ENCODE peak calls at places on chromosomes 7 and 10, in eight cellular contexts. K is AG04450, Z is cardiac muscle cell, F is GM23338, E is mammary epithelial cell, D is GM12864, X is fibroblast of lung, J is A549. R is an unnamed sample.

GRCh38 chr7:17680026-17680425 is 260.3 kb downstream of the SNX13 start:
- DNase-seq in K (peak), Z (peak), F (peak), E (peak), D (no peak), X (peak), J (peak), R (no peak)

GRCh38 chr7:82416402-82416801 is 27.2 kb downstream of the CACNA2D1 start:
- DNase-seq in K (no peak), Z (no peak), F (no peak), E (no peak), D (no peak), X (no peak), J (no peak), R (no peak)

GRCh38 chr10:14185501-14186045 is 145.2 kb downstream of the FRMD4A start:
- DNase-seq in K (peak), Z (peak), F (peak), E (peak), D (peak), X (peak), J (no peak), R (peak)

GRCh38 chr10:31683682-31684081 is 244.9 kb downstream of the ARHGAP12 start:
- DNase-seq in K (no peak), Z (no peak), F (peak), E (no peak), D (no peak), X (no peak), J (no peak), R (no peak)

GRCh38 chr7:105831824-105832535 is 44.4 kb downstream of the ATXN7L1 start:
- DNase-seq in K (no peak), Z (no peak), F (no peak), E (no peak), D (no peak), X (peak), J (no peak), R (no peak)

GRCh38 chr10:86648706-86649426 is 5.5 kb upstream of the OPN4 start:
- DNase-seq in K (peak), Z (peak), F (no peak), E (peak), D (no peak), X (peak), J (peak), R (no peak)

GRCh38 chr10:128539784-128540759 is 413.8 kb upstream of the MKI67 start:
- DNase-seq in K (no peak), Z (peak), F (peak), E (no peak), D (no peak), X (no peak), J (no peak), R (peak)

GRCh38 chr7:50644586-50644985 is 79.4 kb upstream of the DDC start:
- DNase-seq in K (no peak), Z (no peak), F (no peak), E (no peak), D (no peak), X (no peak), J (no peak), R (no peak)

GRCh38 chr7:15854841-15855576 is 168.5 kb upstream of the MEOX2 start:
- DNase-seq in K (no peak), Z (peak), F (no peak), E (no peak), D (no peak), X (no peak), J (no peak), R (no peak)

GRCh38 chr10:124448696-124449169 is 1.1 kb downstream of the NKX1-2 start:
- DNase-seq in K (no peak), Z (no peak), F (peak), E (no peak), D (no peak), X (no peak), J (no peak), R (peak)
- TF ChIP-seq CTCF in K (no peak), Z (peak), F (peak), E (no peak), D (no peak), X (no peak), J (no peak), R (no peak)

GRCh38 chr10:91549296-91549695 is 83.6 kb downstream of the PPP1R3C start:
- DNase-seq in K (no peak), Z (no peak), F (no peak), E (peak), D (no peak), X (no peak), J (no peak), R (no peak)

GRCh38 chr10:91551856-91552255 is 81.0 kb downstream of the PPP1R3C start:
- DNase-seq in K (peak), Z (peak), F (peak), E (peak), D (no peak), X (peak), J (peak), R (peak)

GRCh38 chr10:91555455-91555854 is 77.4 kb downstream of the PPP1R3C start:
- DNase-seq in K (no peak), Z (no peak), F (no peak), E (peak), D (no peak), X (no peak), J (no peak), R (no peak)

GRCh38 chr10:91552260-91552659 is 80.6 kb downstream of the PPP1R3C start:
- DNase-seq in K (no peak), Z (no peak), F (no peak), E (no peak), D (no peak), X (no peak), J (no peak), R (no peak)

GRCh38 chr10:91552706-91553105 is 80.2 kb downstream of the PPP1R3C start:
- DNase-seq in K (no peak), Z (peak), F (peak), E (no peak), D (no peak), X (peak), J (no peak), R (no peak)
- TF ChIP-seq CTCF in K (peak), Z (peak), F (peak), E (peak), D (peak), X (peak), J (peak), R (no peak)

GRCh38 chr10:76695069-76695468 is 942.5 kb downstream of the KCNMA1 start:
- DNase-seq in K (no peak), Z (no peak), F (no peak), E (no peak), D (no peak), X (no peak), J (no peak), R (no peak)

GRCh38 chr10:76700241-76700640 is 937.4 kb downstream of the KCNMA1 start:
- DNase-seq in K (no peak), Z (no peak), F (no peak), E (no peak), D (no peak), X (no peak), J (no peak), R (no peak)

DNA sequence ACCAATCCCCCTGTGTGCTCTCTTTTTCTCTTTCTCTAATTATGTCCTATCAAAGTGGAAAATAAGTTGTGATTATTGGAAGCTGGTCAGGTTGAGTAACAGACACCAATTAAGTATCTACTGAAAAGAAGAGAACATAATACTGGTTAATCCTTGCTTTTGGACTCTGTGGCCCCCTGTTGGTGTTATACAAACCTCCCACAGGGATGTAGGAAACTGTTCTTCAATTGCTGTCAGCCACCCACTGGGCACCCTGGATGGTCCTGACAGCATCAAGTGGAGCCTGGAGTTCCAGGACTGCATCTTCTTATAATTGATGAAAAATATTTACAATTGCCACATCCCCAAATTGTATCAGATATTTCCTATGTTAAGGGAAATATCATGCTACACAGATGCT is 939.7 kb downstream of the KCNMA1 start:
- DNase-seq in K (no peak), Z (no peak), F (peak), E (no peak), D (no peak), X (no peak), J (no peak), R (no peak)
- TF ChIP-seq CTCF in K (no peak), Z (no peak), F (peak), E (peak), D (no peak), X (no peak), J (no peak), R (no peak)

DNA sequence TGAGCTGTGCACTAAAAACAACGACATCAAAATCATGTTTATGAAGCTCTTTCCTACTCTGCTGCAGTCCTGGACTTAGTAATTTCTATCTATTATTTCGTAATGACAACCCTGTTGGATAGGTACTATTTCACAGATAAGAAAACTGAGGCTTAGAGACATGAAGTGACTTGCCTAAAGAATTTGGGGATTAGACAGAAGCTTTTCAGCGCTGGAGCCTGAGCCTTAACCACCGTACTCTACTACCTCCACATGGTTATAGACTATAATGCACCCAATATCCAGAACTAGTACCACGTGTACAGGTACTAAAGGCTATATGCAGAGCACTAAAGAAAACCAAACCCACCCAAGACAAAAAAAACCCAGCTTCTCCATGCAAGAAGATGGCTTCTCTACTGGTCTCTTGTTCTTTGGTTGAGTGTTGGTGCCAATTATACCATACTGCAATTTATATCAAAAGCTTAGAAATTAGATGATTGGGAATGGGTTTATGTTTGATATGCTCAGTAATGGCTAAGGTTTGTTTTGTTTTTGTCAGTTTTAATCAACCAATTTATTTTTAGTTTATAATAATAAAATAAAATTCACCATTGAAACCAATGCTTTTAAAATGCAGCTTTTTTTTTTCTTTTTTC is 6.5 kb upstream of the SNX10 start:
- DNase-seq in K (no peak), Z (no peak), F (peak), E (peak), D (no peak), X (no peak), J (no peak), R (no peak)
- TF ChIP-seq CTCF in K (peak), Z (peak), F (peak), E (peak), D (no peak), X (no peak), J (no peak), R (no peak)

GRCh38 chr7:101362334-101363195 is at the start of gene COL26A1:
- DNase-seq in K (no peak), Z (peak), F (peak), E (no peak), D (no peak), X (peak), J (peak), R (peak)
- TF ChIP-seq CTCF in K (no peak), Z (no peak), F (no peak), E (no peak), D (no peak), X (no peak), J (no peak), R (no peak)

DNA sequence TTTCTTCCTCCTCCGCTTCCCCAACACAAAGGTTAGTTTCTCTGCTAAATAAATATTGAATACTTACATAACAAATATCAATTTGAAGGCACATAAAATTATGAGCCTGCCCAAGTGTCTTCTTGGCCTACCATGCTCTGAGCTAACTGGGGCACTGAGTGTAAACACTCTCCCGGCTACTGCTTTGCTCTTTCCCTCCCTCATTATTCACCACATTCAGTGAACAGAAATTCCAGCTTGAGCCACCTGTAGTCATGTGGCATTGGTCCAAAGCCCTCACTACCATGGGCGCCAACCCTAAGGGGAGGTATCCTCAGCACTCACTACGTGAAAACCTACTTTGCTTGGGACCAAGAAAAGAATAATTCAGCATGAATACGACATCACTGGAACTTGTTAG is 409.0 kb downstream of the KCNMA1 start:
- DNase-seq in K (no peak), Z (no peak), F (no peak), E (no peak), D (no peak), X (no peak), J (no peak), R (no peak)
- TF ChIP-seq CTCF in K (no peak), Z (no peak), F (no peak), E (no peak), D (no peak), X (no peak), J (no peak), R (no peak)

GRCh38 chr7:120332433-120332832 is 59.5 kb downstream of the KCND2 start:
- DNase-seq in K (no peak), Z (no peak), F (no peak), E (no peak), D (no peak), X (no peak), J (no peak), R (no peak)

GRCh38 chr7:120334475-120334874 is 61.5 kb downstream of the KCND2 start:
- DNase-seq in K (no peak), Z (no peak), F (no peak), E (no peak), D (peak), X (no peak), J (no peak), R (no peak)

GRCh38 chr7:120337308-120337907 is 64.4 kb downstream of the KCND2 start:
- DNase-seq in K (no peak), Z (peak), F (peak), E (peak), D (no peak), X (peak), J (peak), R (no peak)
- TF ChIP-seq CTCF in K (peak), Z (peak), F (peak), E (peak), D (peak), X (peak), J (peak), R (peak)

GRCh38 chr7:123282181-123282580 is 82.4 kb upstream of the SLC13A1 start:
- DNase-seq in K (no peak), Z (peak), F (no peak), E (no peak), D (no peak), X (peak), J (no peak), R (no peak)

GRCh38 chr7:123289200-123289599 is 89.4 kb upstream of the SLC13A1 start:
- DNase-seq in K (no peak), Z (no peak), F (no peak), E (no peak), D (no peak), X (no peak), J (no peak), R (no peak)

GRCh38 chr7:123283373-123283772 is 83.6 kb upstream of the SLC13A1 start:
- DNase-seq in K (no peak), Z (no peak), F (no peak), E (no peak), D (no peak), X (no peak), J (no peak), R (no peak)

GRCh38 chr7:123285076-123285700 is 85.4 kb upstream of the SLC13A1 start:
- DNase-seq in K (no peak), Z (no peak), F (peak), E (no peak), D (no peak), X (no peak), J (no peak), R (no peak)
- TF ChIP-seq CTCF in K (no peak), Z (no peak), F (peak), E (no peak), D (no peak), X (no peak), J (no peak), R (no peak)

DNA sequence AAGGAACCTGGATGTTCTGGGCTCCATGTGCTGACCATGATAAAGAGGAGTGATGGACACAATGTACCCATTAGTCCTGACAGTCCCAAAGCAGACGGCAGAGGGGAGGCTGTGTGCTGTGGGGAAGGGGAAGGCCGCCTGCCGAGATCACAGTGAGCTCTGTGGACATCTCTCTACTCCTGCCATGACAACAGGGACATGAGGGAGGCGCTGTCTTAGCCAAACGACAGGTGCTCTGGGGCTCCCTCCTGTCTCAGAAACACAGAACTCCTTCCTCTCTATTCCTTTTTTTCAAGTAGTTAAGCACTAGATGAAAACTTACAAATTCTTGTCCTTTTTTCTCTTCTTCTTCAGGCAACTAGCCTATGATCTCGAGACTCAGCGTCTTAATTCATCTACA is 113.1 kb downstream of the RNF32 start:
- DNase-seq in K (no peak), Z (no peak), F (peak), E (no peak), D (no peak), X (no peak), J (no peak), R (no peak)
- TF ChIP-seq CTCF in K (no peak), Z (no peak), F (peak), E (no peak), D (no peak), X (no peak), J (no peak), R (no peak)

GRCh38 chr10:44386546-44387052 is 1.7 kb upstream of the CXCL12 start:
- DNase-seq in K (no peak), Z (peak), F (peak), E (peak), D (no peak), X (peak), J (peak), R (peak)

GRCh38 chr10:44385726-44386438 is 985 bp upstream of the CXCL12 start:
- DNase-seq in K (no peak), Z (peak), F (peak), E (no peak), D (no peak), X (no peak), J (no peak), R (no peak)

GRCh38 chr10:44383749-44384600 is 922 bp downstream of the CXCL12 start:
- DNase-seq in K (no peak), Z (peak), F (peak), E (peak), D (no peak), X (peak), J (no peak), R (peak)

GRCh38 chr10:44384601-44385422 is at the start of gene CXCL12:
- DNase-seq in K (no peak), Z (peak), F (peak), E (peak), D (no peak), X (no peak), J (no peak), R (peak)

GRCh38 chr10:44385423-44385725 is 477 bp upstream of the CXCL12 start:
- DNase-seq in K (no peak), Z (no peak), F (no peak), E (no peak), D (no peak), X (no peak), J (no peak), R (no peak)
- TF ChIP-seq CTCF in K (no peak), Z (no peak), F (no peak), E (no peak), D (no peak), X (no peak), J (no peak), R (no peak)

R was measured in glutamatergic neuron.